ENCODE peak calls at places on chromosomes 6 and 20, in four cellular contexts. K is stimulated activated naive B cell treated with anti-CD40 and anti-IgM and Interleukin-4, amounts not matched to agents 10 μg/mL and 1 μg/mL and 100 μg/mL, for 72 hours; J is astrocyte of the spinal cord; C is heart right ventricle. E is an unnamed sample.

GRCh38 chr20:6686171-6686570 is 81.3 kb upstream of the BMP2 start:
- DNase-seq in C (no peak), J (no peak), K (no peak), E (no peak)

GRCh38 chr6:54655162-54655561 is 191.4 kb upstream of the FAM83B start:
- DNase-seq in K (no peak), C (no peak), J (no peak), E (no peak)

GRCh38 chr20:10739134-10739533 is 65.3 kb upstream of the JAG1 start:
- DNase-seq in C (no peak), K (no peak), J (no peak), E (no peak)

GRCh38 chr6:35425284-35425683 is 26.9 kb upstream of the FANCE start:
- DNase-seq in C (no peak), K (no peak), J (peak; percentile 92), E (no peak)

GRCh38 chr20:40249805-40250204 is 439.2 kb downstream of the MAFB start:
- DNase-seq in J (no peak), C (no peak), K (no peak), E (no peak)

GRCh38 chr6:41090841-41091761 is 18.3 kb downstream of the NFYA start:
- DNase-seq in J (no peak), K (no peak), C (no peak), E (no peak)

GRCh38 chr20:19497064-19497463 is 261.0 kb upstream of the RIN2 start:
- DNase-seq in K (no peak), C (no peak), J (peak; percentile 38), E (no peak)

GRCh38 chr6:63640062-63640461 is 4.5 kb downstream of the PHF3 start:
- DNase-seq in J (peak; percentile 42), C (no peak), K (no peak), E (no peak)

GRCh38 chr6:117483645-117484016 is 1.2 kb downstream of the DCBLD1 start:
- DNase-seq in C (no peak), K (no peak), J (peak; percentile 38), E (no peak)

E was measured in GM12864.